ENCODE peak calls at places on chromosomes 4 and X, in eight cellular contexts. S, B, T, A, X, P, J and D are unnamed samples.

GRCh38 chrX:16517206-16517605 is 132.8 kb upstream of the S100G start:
- DNase-seq in S (no peak), B (no peak), T (no peak), A (no peak), X (no peak), P (no peak), J (no peak), D (no peak)

GRCh38 chr4:7973545-7973981 is 33.9 kb upstream of the AFAP1 start:
- DNase-seq in S (no peak), B (peak; percentile 56), T (peak; percentile 75), A (peak; percentile 45), X (no peak), P (no peak), J (peak; percentile 85), D (peak; percentile 92)

GRCh38 chr4:4396628-4397440 is 9.9 kb downstream of the NSG1 start:
- DNase-seq in S (no peak), B (no peak), T (no peak), A (no peak), X (no peak), P (no peak), J (no peak), D (no peak)

GRCh38 chr4:40515398-40516293 is 114.0 kb downstream of the RBM47 start:
- DNase-seq in S (peak; percentile 80), B (no peak), T (peak; percentile 86), A (no peak), X (peak; percentile 95), P (no peak), J (peak; percentile 5), D (peak; percentile 21)

GRCh38 chr4:135371137-135371536 is 1169.5 kb upstream of the PABPC4L start:
- DNase-seq in S (no peak), B (no peak), T (peak; percentile 17), A (no peak), X (no peak), P (no peak), J (no peak), D (no peak)

GRCh38 chr4:173509031-173510001 is 20.7 kb downstream of the HAND2 start:
- DNase-seq in S (no peak), B (no peak), T (no peak), A (no peak), X (no peak), P (no peak), J (no peak), D (no peak)

GRCh38 chr4:139734201-139734874 is 68.7 kb downstream of the MGST2 start:
- DNase-seq in S (no peak), B (peak; percentile 45), T (peak; percentile 54), A (peak; percentile 35), X (no peak), P (no peak), J (no peak), D (peak; percentile 65)

GRCh38 chrX:67619253-67619652 is 75.4 kb downstream of the AR start:
- DNase-seq in S (no peak), B (peak; percentile 18), T (peak; percentile 92), A (peak; percentile 38), X (no peak), P (no peak), J (no peak), D (peak; percentile 90)

GRCh38 chr4:15836362-15836761 is 58.2 kb downstream of the CD38 start:
- DNase-seq in S (no peak), B (no peak), T (no peak), A (no peak), X (no peak), P (no peak), J (peak; percentile 71), D (peak; percentile 95)

GRCh38 chr4:54539500-54540029 is 118.2 kb upstream of the KIT start:
- DNase-seq in S (peak; percentile 51), B (peak; percentile 57), T (peak; percentile 75), A (no peak), X (peak; percentile 85), P (no peak), J (no peak), D (no peak)

GRCh38 chrX:41963348-41963747 is 40.0 kb upstream of the CASK start:
- DNase-seq in S (no peak), B (no peak), T (no peak), A (no peak), X (no peak), P (no peak), J (no peak), D (no peak)

GRCh38 chr4:156322592-156322991 is 368.9 kb upstream of the CTSO start:
- DNase-seq in S (no peak), B (peak; percentile 13), T (peak; percentile 90), A (peak; percentile 67), X (no peak), P (no peak), J (peak; percentile 87), D (peak; percentile 94)

GRCh38 chr4:123832173-123833026 is 435.8 kb downstream of the SPRY1 start:
- DNase-seq in S (no peak), B (peak; percentile 76), T (peak; percentile 100), A (peak; percentile 99), X (no peak), P (no peak), J (peak; percentile 83), D (peak; percentile 94)

GRCh38 chr4:10079256-10079655 is 37.3 kb downstream of the WDR1 start:
- DNase-seq in S (peak; percentile 30), B (no peak), T (no peak), A (no peak), X (no peak), P (no peak), J (no peak), D (no peak)

GRCh38 chr4:1209821-1210220 is 37.4 kb upstream of the SPON2 start:
- DNase-seq in S (peak; percentile 56), B (peak; percentile 94), T (peak; percentile 28), A (no peak), X (no peak), P (no peak), J (no peak), D (no peak)

GRCh38 chr4:73690051-73690744 is 50.2 kb upstream of the CXCL8 start:
- DNase-seq in S (no peak), B (peak; percentile 18), T (no peak), A (no peak), X (no peak), P (no peak), J (peak; percentile 89), D (peak; percentile 86)

GRCh38 chrX:9141496-9141895 is 107.6 kb upstream of the FAM9B start:
- DNase-seq in S (no peak), B (peak; percentile 15), T (peak; percentile 47), A (peak; percentile 38), X (no peak), P (no peak), J (no peak), D (peak; percentile 82)

GRCh38 chrX:100363926-100364325 is 46.1 kb downstream of the PCDH19 start:
- DNase-seq in S (peak; percentile 60), B (no peak), T (no peak), A (no peak), X (peak; percentile 57), P (no peak), J (no peak), D (no peak)

GRCh38 chrX:22109442-22109841 is 77.3 kb downstream of the PHEX start:
- DNase-seq in S (no peak), B (peak; percentile 17), T (peak; percentile 44), A (no peak), X (no peak), P (no peak), J (peak; percentile 31), D (peak; percentile 79)

GRCh38 chrX:39260965-39261364 is 459.7 kb downstream of the MID1IP1 start:
- DNase-seq in S (no peak), B (no peak), T (peak; percentile 55), A (no peak), X (no peak), P (no peak), J (peak; percentile 39), D (peak; percentile 74)

GRCh38 chr4:111776546-111776945 is 368.7 kb upstream of the FAM241A start:
- DNase-seq in S (no peak), B (no peak), T (peak; percentile 2), A (no peak), X (no peak), P (no peak), J (no peak), D (no peak)

GRCh38 chr4:153988446-153988845 is 199.6 kb upstream of the SFRP2 start:
- DNase-seq in S (no peak), B (no peak), T (peak; percentile 92), A (no peak), X (no peak), P (no peak), J (no peak), D (no peak)

GRCh38 chr4:86857341-86858052 is 8.3 kb upstream of the SLC10A6 start:
- DNase-seq in S (no peak), B (no peak), T (no peak), A (no peak), X (no peak), P (no peak), J (peak; percentile 72), D (peak; percentile 78)

GRCh38 chr4:102478186-102478585 is 23.0 kb upstream of the NFKB1 start:
- DNase-seq in S (no peak), B (no peak), T (no peak), A (no peak), X (no peak), P (no peak), J (no peak), D (no peak)

GRCh38 chrX:49915352-49916222 is 6.8 kb upstream of the CLCN5 start:
- DNase-seq in S (peak; percentile 45), B (peak; percentile 66), T (peak; percentile 51), A (peak; percentile 28), X (peak; percentile 19), P (peak; percentile 50), J (peak; percentile 69), D (peak; percentile 44)

GRCh38 chr4:118587116-118587869 is 97.9 kb upstream of the METTL14 start:
- DNase-seq in S (no peak), B (no peak), T (no peak), A (no peak), X (no peak), P (no peak), J (no peak), D (no peak)